ENCODE peak calls at places on chromosomes 6 and 20, in nine cellular contexts. B is HCT116, I is suprapubic skin, T is esophagus muscularis mucosa, X is transverse colon, P is sigmoid colon, A is spleen, O is stomach, C is Panc1. G is an unnamed sample.

GRCh38 chr6:55866110-55866509 is 9.3 kb downstream of the BMP5 start:
- DNase-seq in X (no peak), P (no peak), O (no peak), C (no peak), B (no peak), A (no peak), T (no peak), I (no peak), G (no peak)

GRCh38 chr6:34544776-34545471 is 11.2 kb downstream of the SPDEF start:
- DNase-seq in P (no peak), B (no peak), O (no peak), C (no peak), A (no peak), X (no peak), T (no peak), I (no peak), G (no peak)

GRCh38 chr6:31402324-31403282 is 792 bp upstream of the MICA start:
- DNase-seq in P (peak), O (peak), B (no peak), I (peak), C (no peak), A (no peak), T (no peak), X (peak), G (no peak)

GRCh38 chr20:5080384-5080877 is 39.3 kb downstream of the PCNA start:
- DNase-seq in X (peak), C (no peak), B (no peak), I (peak), P (peak), A (peak), O (peak), T (no peak), G (no peak)

GRCh38 chr6:1558388-1558787 is 51.3 kb upstream of the FOXC1 start:
- DNase-seq in P (no peak), I (no peak), X (no peak), C (no peak), O (no peak), A (no peak), B (no peak), T (peak), G (no peak)

GRCh38 chr20:2395136-2395535 is 14.4 kb downstream of the TGM6 start:
- DNase-seq in O (no peak), T (no peak), X (no peak), C (no peak), I (no peak), A (no peak), P (no peak), B (no peak), G (no peak)

GRCh38 chr20:51800769-51801219 is 1.5 kb downstream of the SALL4 start:
- DNase-seq in X (no peak), B (no peak), C (no peak), O (peak), I (no peak), P (no peak), T (no peak), A (no peak), G (no peak)

GRCh38 chr6:101803146-101803545 is 409.6 kb downstream of the GRIK2 start:
- DNase-seq in P (no peak), I (no peak), X (no peak), C (no peak), A (no peak), B (no peak), O (no peak), T (no peak), G (no peak)

GRCh38 chr20:46979603-46980241 is 85.1 kb downstream of the EYA2 start:
- DNase-seq in X (no peak), T (no peak), B (no peak), I (no peak), A (no peak), P (no peak), O (no peak), C (no peak), G (no peak)

GRCh38 chr6:14317616-14318015 is 200.0 kb downstream of the CD83 start:
- DNase-seq in T (no peak), X (no peak), O (no peak), B (no peak), C (no peak), A (no peak), I (no peak), P (no peak), G (no peak)

GRCh38 chr6:44329858-44330257 is 12.6 kb upstream of the SPATS1 start:
- DNase-seq in X (no peak), C (no peak), P (no peak), A (no peak), O (no peak), I (no peak), T (no peak), B (no peak), G (no peak)

GRCh38 chr20:20491110-20491783 is 123.3 kb downstream of the INSM1 start:
- DNase-seq in I (no peak), X (no peak), C (no peak), B (no peak), A (no peak), T (no peak), P (no peak), O (no peak), G (no peak)

GRCh38 chr6:6588064-6588923 is at the start of gene LY86:
- DNase-seq in P (no peak), X (peak), O (no peak), C (no peak), B (no peak), I (no peak), T (peak), A (peak), G (no peak)

GRCh38 chr6:28985396-28986164 is 19.5 kb downstream of the ZNF311 start:
- DNase-seq in I (peak), A (peak), T (peak), O (peak), X (peak), P (peak), C (peak), B (peak), G (peak)

GRCh38 chr6:110331816-110332215 is 26.3 kb downstream of the METTL24 start:
- DNase-seq in T (no peak), A (no peak), C (no peak), P (peak), X (peak), B (no peak), I (no peak), O (no peak), G (no peak)

GRCh38 chr6:7108196-7108963 is 619 bp downstream of the RREB1 start:
- DNase-seq in T (no peak), I (peak), C (no peak), B (no peak), X (peak), P (peak), O (peak), A (peak), G (no peak)

GRCh38 chr20:25750765-25751696 is 54.4 kb upstream of the ZNF337 start:
- DNase-seq in X (peak), P (peak), I (no peak), O (peak), B (no peak), C (peak), A (peak), T (no peak), G (no peak)
- TF ChIP-seq POLR2AphosphoS5 in X (peak), P (peak), I (no peak), O (no peak), B (no peak), C (peak), A (peak), T (peak), G (no peak)

GRCh38 chr6:40555092-40555491 is 32.1 kb downstream of the LRFN2 start:
- DNase-seq in A (peak), O (no peak), B (no peak), X (no peak), P (no peak), T (no peak), C (no peak), I (no peak), G (no peak)

GRCh38 chr6:40556881-40557280 is 30.3 kb downstream of the LRFN2 start:
- DNase-seq in X (no peak), C (no peak), P (no peak), O (no peak), I (no peak), B (no peak), T (no peak), A (peak), G (no peak)

GRCh38 chr6:40558102-40558501 is 29.1 kb downstream of the LRFN2 start:
- DNase-seq in O (no peak), X (no peak), I (no peak), A (no peak), C (no peak), T (no peak), B (no peak), P (no peak), G (no peak)

GRCh38 chr6:40552926-40553325 is 34.2 kb downstream of the LRFN2 start:
- DNase-seq in I (no peak), P (no peak), C (no peak), B (no peak), T (no peak), X (no peak), A (peak), O (no peak), G (no peak)

DNA sequence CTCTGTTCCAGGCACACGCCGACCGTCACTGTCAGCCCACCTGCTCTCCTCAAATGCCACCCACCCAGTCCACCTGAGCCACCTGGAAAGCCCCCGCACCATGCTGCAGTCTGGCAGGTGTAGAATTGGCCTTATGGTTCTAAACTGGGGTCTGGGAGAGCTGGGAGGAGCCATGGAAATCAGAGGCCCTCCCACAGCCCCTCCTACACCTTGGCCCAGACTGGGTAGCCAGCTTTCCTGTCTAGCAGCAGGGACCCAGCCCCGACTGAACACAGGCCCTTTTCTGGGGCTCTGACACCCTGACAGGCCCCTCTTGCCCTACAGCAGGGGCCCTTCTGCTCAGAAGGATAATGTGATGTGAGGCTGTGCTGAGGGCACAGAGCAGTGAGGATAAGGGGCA is 31.1 kb downstream of the LRFN2 start:
- DNase-seq in T (no peak), P (no peak), B (no peak), I (no peak), O (no peak), C (no peak), X (no peak), A (peak), G (no peak)
- H3K4me3 ChIP-seq in T (no peak), P (no peak), B (no peak), I (no peak), O (no peak), C (no peak), X (no peak), A (no peak), G (no peak)

GRCh38 chr6:117391874-117392583 is 33.7 kb downstream of the ROS1 start:
- DNase-seq in B (no peak), T (no peak), I (no peak), O (no peak), P (no peak), A (no peak), X (no peak), C (no peak), G (no peak)

GRCh38 chr6:117384659-117385058 is 41.1 kb downstream of the ROS1 start:
- DNase-seq in X (no peak), B (no peak), C (no peak), I (no peak), O (peak), P (no peak), T (no peak), A (no peak), G (no peak)

GRCh38 chr6:117381749-117382148 is 44.0 kb downstream of the ROS1 start:
- DNase-seq in C (no peak), P (no peak), I (no peak), O (no peak), T (no peak), B (no peak), X (no peak), A (no peak), G (no peak)

GRCh38 chr6:117389227-117390057 is 36.3 kb downstream of the ROS1 start:
- DNase-seq in I (no peak), X (peak), A (no peak), B (no peak), C (no peak), T (no peak), O (no peak), P (no peak), G (no peak)

GRCh38 chr6:117387454-117387974 is 38.2 kb downstream of the ROS1 start:
- DNase-seq in B (no peak), O (no peak), X (no peak), T (no peak), C (no peak), P (no peak), A (no peak), I (no peak), G (no peak)
- TF ChIP-seq CTCF in B (no peak), O (no peak), X (no peak), T (no peak), C (no peak), P (no peak), A (no peak), I (no peak), G (no peak)

DNA sequence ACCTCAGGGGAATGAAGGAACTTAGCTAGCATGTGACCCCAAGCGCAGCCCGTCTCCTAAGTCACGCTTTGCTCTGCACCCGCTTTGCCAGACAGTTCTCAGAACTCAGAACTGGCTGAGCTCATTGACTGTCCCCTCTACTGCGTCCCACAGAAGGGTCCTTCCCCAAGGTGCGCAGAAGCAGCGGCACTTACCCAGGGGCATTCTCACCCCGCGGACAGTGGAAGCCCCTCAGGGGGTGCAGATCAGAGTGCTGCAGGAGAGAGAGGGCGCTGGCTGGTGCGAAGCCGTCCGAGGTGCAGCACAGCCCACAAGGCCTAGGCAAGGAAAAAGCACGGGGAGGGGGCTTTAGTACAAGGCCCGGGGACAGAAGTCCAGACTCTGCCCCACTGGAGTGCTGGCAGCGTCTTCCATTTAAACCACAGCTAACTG is 802 bp downstream of the SNHG17 start:
- DNase-seq in T (no peak), I (no peak), A (peak), B (no peak), X (no peak), O (no peak), P (no peak), C (no peak), G (no peak)
- TF ChIP-seq POLR2AphosphoS5 in T (no peak), I (no peak), A (no peak), B (no peak), X (no peak), O (no peak), P (no peak), C (no peak), G (no peak)

GRCh38 chr6:81937296-81937937 is 184.9 kb upstream of the TENT5A start:
- DNase-seq in B (peak), X (no peak), I (no peak), T (no peak), O (no peak), P (no peak), C (no peak), A (no peak), G (no peak)
- H3K4me3 ChIP-seq in B (no peak), X (peak), I (no peak), T (no peak), O (no peak), P (no peak), C (no peak), A (no peak), G (no peak)

DNA sequence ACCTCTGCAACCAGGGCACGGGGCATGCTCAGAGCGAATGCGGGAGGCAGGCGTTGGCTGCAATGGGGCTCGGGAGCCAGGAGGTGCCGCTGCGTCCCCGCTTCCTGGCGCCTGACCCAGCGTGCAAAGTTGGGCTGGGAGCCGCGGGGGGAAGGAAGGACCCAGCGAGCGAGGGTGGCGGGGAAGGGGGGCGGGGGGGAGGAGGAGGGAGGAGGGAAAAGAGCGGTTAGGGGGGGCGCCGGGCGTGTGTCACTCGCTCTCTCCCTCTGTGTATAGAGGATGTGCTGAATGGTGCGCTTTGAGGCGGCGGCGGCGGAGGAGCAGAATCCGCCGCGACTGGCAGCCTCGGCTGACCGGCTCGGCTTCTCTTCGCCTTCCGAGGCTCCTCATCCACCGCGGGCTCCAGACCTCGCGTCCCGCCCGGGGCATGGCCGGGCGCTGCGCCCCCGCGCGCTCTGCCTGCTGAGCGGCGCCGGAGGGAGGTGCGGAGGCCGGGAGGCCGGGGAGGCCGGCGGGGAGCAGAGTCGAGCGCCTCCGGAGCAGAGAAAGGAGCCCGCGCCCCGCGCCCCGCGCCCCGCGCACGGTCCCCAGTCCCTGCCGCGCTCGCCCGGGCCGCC is at the start of gene PLCB1:
- DNase-seq in A (peak), C (peak), I (peak), O (peak), X (peak), P (peak), T (peak), B (peak), G (peak)
- TF ChIP-seq CTCF in A (peak), C (peak), I (peak), O (peak), X (peak), P (peak), T (no peak), B (peak), G (peak)

DNA sequence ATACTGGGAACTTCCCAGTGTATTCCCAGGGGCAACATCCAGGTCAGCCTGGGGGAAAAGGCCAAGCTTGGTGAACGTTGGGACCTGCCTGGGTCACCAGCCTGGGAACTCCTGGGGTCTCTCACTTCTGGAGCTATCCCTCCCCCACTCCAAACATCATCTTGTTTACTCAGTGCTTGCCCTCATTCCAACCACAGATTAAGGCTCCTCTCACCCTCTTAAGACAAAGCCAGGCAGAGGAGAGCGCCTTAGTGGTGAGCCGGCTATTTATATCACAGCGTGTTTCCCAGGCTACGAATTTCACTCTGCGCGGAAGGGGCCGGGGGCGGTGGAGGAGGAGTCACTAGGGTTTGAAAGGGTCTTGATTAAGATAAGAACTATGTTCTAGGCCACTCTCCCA is 12.1 kb downstream of the PRPH2 start:
- DNase-seq in A (no peak), B (no peak), O (no peak), P (no peak), T (no peak), C (no peak), I (no peak), X (no peak), G (no peak)
- TF ChIP-seq POLR2AphosphoS5 in A (no peak), B (no peak), O (no peak), P (no peak), T (no peak), C (no peak), I (no peak), X (no peak), G (no peak)